ENCODE peak calls at places on chromosome 9, in five cellular contexts. L is HAP-1, K is GM12865, D is NCI-H1694, G is HTR-8/SVneo. X is an unnamed sample.

GRCh38 chr9:128911529-128912035 is 9.2 kb upstream of the PHYHD1 start:
- DNase-seq in L (no peak), K (no peak), D (no peak), G (peak), X (no peak)

GRCh38 chr9:15142903-15143534 is 164.0 kb downstream of the TTC39B start:
- DNase-seq in L (no peak), K (peak), D (peak), G (peak), X (no peak)

GRCh38 chr9:121498150-121498486 is 1.5 kb downstream of the GGTA1 start:
- DNase-seq in L (peak), K (peak), D (peak), G (peak), X (peak)

GRCh38 chr9:133874061-133874638 is 118.0 kb downstream of the VAV2 start:
- DNase-seq in L (no peak), K (no peak), D (no peak), G (peak), X (no peak)

GRCh38 chr9:69081261-69081660 is 45.7 kb downstream of the FXN start:
- DNase-seq in L (no peak), K (no peak), D (no peak), G (no peak), X (no peak)

GRCh38 chr9:29432191-29432590 is 1858.9 kb upstream of the C9orf72 start:
- DNase-seq in L (no peak), K (no peak), D (no peak), G (no peak), X (no peak)

GRCh38 chr9:124613849-124614248 is 106.7 kb upstream of the NR5A1 start:
- DNase-seq in L (no peak), K (no peak), D (no peak), G (no peak), X (no peak)

GRCh38 chr9:135887585-135888050 is 19.7 kb downstream of the CAMSAP1 start:
- DNase-seq in L (no peak), K (peak), D (no peak), G (no peak), X (peak)

GRCh38 chr9:114348906-114349482 is 19.3 kb downstream of the ORM2 start:
- DNase-seq in L (peak), K (peak), D (no peak), G (peak), X (peak)

GRCh38 chr9:25129537-25129936 is 548.7 kb downstream of the TUSC1 start:
- DNase-seq in L (no peak), K (no peak), D (no peak), G (no peak), X (no peak)

GRCh38 chr9:78938821-78939220 is 632.9 kb upstream of the TLE4 start:
- DNase-seq in L (no peak), K (peak), D (no peak), G (no peak), X (no peak)

GRCh38 chr9:69527454-69527853 is 144.7 kb downstream of the APBA1 start:
- DNase-seq in L (no peak), K (no peak), D (no peak), G (no peak), X (no peak)

GRCh38 chr9:97567182-97567893 is 65.8 kb downstream of the TSTD2 start:
- DNase-seq in L (no peak), K (no peak), D (no peak), G (no peak), X (no peak)

GRCh38 chr9:93122721-93123221 is 11.3 kb downstream of the NINJ1 start:
- DNase-seq in L (no peak), K (no peak), D (no peak), G (no peak), X (peak)

GRCh38 chr9:19741178-19741577 is 47.7 kb downstream of the SLC24A2 start:
- DNase-seq in L (no peak), K (no peak), D (no peak), G (no peak), X (no peak)

GRCh38 chr9:70962761-70963445 is 158.5 kb downstream of the TRPM3 start:
- DNase-seq in L (peak), K (no peak), D (no peak), G (no peak), X (no peak)

GRCh38 chr9:14314424-14314928 is 535 bp upstream of the NFIB start:
- DNase-seq in L (peak), K (no peak), D (peak), G (peak), X (no peak)

GRCh38 chr9:105362470-105362869 is 85.4 kb upstream of the FSD1L start:
- DNase-seq in L (no peak), K (no peak), D (no peak), G (no peak), X (no peak)

GRCh38 chr9:70229579-70229978 is 29.2 kb upstream of the SMC5 start:
- DNase-seq in L (no peak), K (no peak), D (no peak), G (no peak), X (no peak)

GRCh38 chr9:27426717-27427645 is 97.1 kb upstream of the IFNK start:
- DNase-seq in L (no peak), K (no peak), D (no peak), G (peak), X (no peak)

GRCh38 chr9:131149678-131150033 is 24.3 kb downstream of the NUP214 start:
- DNase-seq in L (no peak), K (no peak), D (no peak), G (no peak), X (no peak)

GRCh38 chr9:26809795-26810194 is 82.8 kb downstream of the CAAP1 start:
- DNase-seq in L (no peak), K (no peak), D (no peak), G (no peak), X (no peak)

GRCh38 chr9:18863821-18864220 is 169.2 kb downstream of the SAXO1 start:
- DNase-seq in L (no peak), K (no peak), D (no peak), G (no peak), X (no peak)

GRCh38 chr9:128409998-128410397 is 10.7 kb upstream of the CERCAM start:
- DNase-seq in L (peak), K (no peak), D (no peak), G (no peak), X (no peak)

GRCh38 chr9:89179920-89180667 is 1.5 kb upstream of the SHC3 start:
- DNase-seq in L (peak), K (peak), D (peak), G (peak), X (peak)

GRCh38 chr9:133275105-133276000 is at the start of gene ABO:
- DNase-seq in L (no peak), K (no peak), D (no peak), G (no peak), X (no peak)

X was measured in GM06990.